ENCODE peak calls at places on chromosomes 12 and 14, in five cellular contexts. Y, B, V, N and F are unnamed samples.

GRCh38 chr14:68181395-68182326 is 362.1 kb downstream of the RAD51B start:
- DNase-seq in B (peak; percentile 71), N (no peak), V (no peak), Y (no peak), F (no peak)

GRCh38 chr14:61280526-61281185 is 482 bp downstream of the TMEM30B start:
- DNase-seq in V (peak; percentile 93), Y (peak; percentile 54), B (peak; percentile 38), N (peak; percentile 85), F (peak; percentile 92)

GRCh38 chr14:52023518-52023917 is 34.2 kb downstream of the RTRAF start:
- DNase-seq in N (no peak), V (peak; percentile 74), B (peak; percentile 86), Y (no peak), F (no peak)

GRCh38 chr12:57182918-57183575 is 33.5 kb upstream of the NXPH4 start:
- DNase-seq in N (peak; percentile 83), V (peak; percentile 88), Y (peak; percentile 63), B (peak; percentile 30), F (peak; percentile 93)

GRCh38 chr12:45407188-45407850 is 191.4 kb downstream of the ANO6 start:
- DNase-seq in N (no peak), Y (no peak), V (peak; percentile 26), B (no peak), F (no peak)

GRCh38 chr14:38883127-38883526 is 219.9 kb downstream of the SEC23A start:
- DNase-seq in B (no peak), Y (no peak), N (no peak), V (no peak), F (no peak)

GRCh38 chr12:26286186-26286585 is 90.8 kb downstream of the SSPN start:
- DNase-seq in B (peak; percentile 38), Y (no peak), V (no peak), N (no peak), F (no peak)

GRCh38 chr14:50859296-50859624 is 12.6 kb upstream of the ABHD12B start:
- DNase-seq in V (no peak), N (no peak), Y (no peak), B (no peak), F (no peak)

GRCh38 chr14:80135305-80136088 is 75.8 kb downstream of the DIO2 start:
- DNase-seq in N (no peak), Y (no peak), V (no peak), B (peak; percentile 20), F (no peak)

GRCh38 chr12:65822732-65823480 is 1.4 kb upstream of the HMGA2 start:
- DNase-seq in N (no peak), B (peak; percentile 90), V (peak; percentile 60), Y (no peak), F (no peak)

GRCh38 chr14:103723176-103724081 is 7.8 kb downstream of the ZFYVE21 start:
- DNase-seq in N (no peak), V (peak; percentile 86), B (peak; percentile 27), Y (peak; percentile 67), F (no peak)

GRCh38 chr12:48414046-48414445 is 58.3 kb upstream of the ANP32D start:
- DNase-seq in Y (peak; percentile 41), B (no peak), N (no peak), V (peak; percentile 40), F (no peak)

GRCh38 chr12:122891661-122892525 is 4.0 kb downstream of the VPS37B start:
- DNase-seq in N (no peak), V (no peak), Y (no peak), B (peak; percentile 67), F (no peak)

GRCh38 chr14:59067135-59067894 is 121.2 kb upstream of the DAAM1 start:
- DNase-seq in N (no peak), Y (no peak), V (no peak), B (no peak), F (no peak)

GRCh38 chr12:11621797-11622423 is 27.6 kb upstream of the ETV6 start:
- DNase-seq in N (no peak), Y (no peak), V (peak; percentile 43), B (no peak), F (no peak)

GRCh38 chr12:125065021-125065752 is at the start of gene AACS:
- DNase-seq in Y (peak; percentile 57), B (peak; percentile 70), N (peak; percentile 79), V (peak; percentile 90), F (peak; percentile 90)

GRCh38 chr12:46131729-46132128 is 137.1 kb downstream of the SLC38A1 start:
- DNase-seq in B (no peak), Y (no peak), N (no peak), V (no peak), F (no peak)

GRCh38 chr12:87756111-87756510 is 273.1 kb downstream of the C12orf50 start:
- DNase-seq in B (peak; percentile 98), N (no peak), Y (no peak), V (no peak), F (no peak)

GRCh38 chr12:51777457-51777856 is 71.1 kb downstream of the FIGNL2 start:
- DNase-seq in B (no peak), N (no peak), V (no peak), Y (no peak), F (no peak)

GRCh38 chr14:33509927-33510535 is 440.8 kb downstream of the EGLN3 start:
- DNase-seq in V (no peak), N (no peak), B (peak; percentile 90), Y (no peak), F (no peak)